ENCODE peak calls at places on chromosome 1, in eight cellular contexts. A is substantia nigra; U is dermis microvascular lymphatic vessel endothelial cell; J is right atrium auricular region; N is activated naive CD4-positive, alpha-beta T cell treated with anti-CD3 and anti-CD28 coated beads for 36 hours; E is HT1080; Q is HEK293T; M is psoas muscle. R is an unnamed sample.

GRCh38 chr1:25460020-25460419 is 29.3 kb downstream of the MACO1 start:
- DNase-seq in N (no peak), A (no peak), E (no peak), J (no peak), U (no peak), M (no peak), Q (no peak), R (no peak)

GRCh38 chr1:74205236-74205635 is 7.2 kb downstream of the FPGT start:
- DNase-seq in J (no peak), N (no peak), U (no peak), E (no peak), M (no peak), A (no peak), Q (no peak), R (no peak)

GRCh38 chr1:87325982-87326738 is 2.5 kb upstream of the LMO4 start:
- DNase-seq in N (peak), J (no peak), M (no peak), A (no peak), U (peak), Q (peak), E (peak), R (peak)

GRCh38 chr1:10540277-10541005 is 65.7 kb downstream of the PEX14 start:
- DNase-seq in Q (no peak), N (no peak), U (no peak), A (no peak), E (no peak), M (no peak), J (no peak), R (no peak)

GRCh38 chr1:85481688-85482087 is 16.7 kb upstream of the DDAH1 start:
- DNase-seq in N (no peak), A (no peak), J (no peak), E (no peak), Q (no peak), U (no peak), M (no peak), R (no peak)

GRCh38 chr1:182841368-182841988 is 2.3 kb downstream of the DHX9 start:
- DNase-seq in Q (no peak), A (no peak), J (no peak), E (peak), U (no peak), N (no peak), M (no peak), R (no peak)

GRCh38 chr1:53560572-53561487 is 101.6 kb downstream of the DMRTB1 start:
- DNase-seq in E (no peak), N (peak), M (no peak), U (no peak), Q (no peak), A (no peak), J (no peak), R (no peak)

GRCh38 chr1:207872655-207873054 is 38.3 kb downstream of the CD34 start:
- DNase-seq in M (no peak), E (no peak), N (no peak), Q (no peak), U (no peak), J (no peak), A (no peak), R (no peak)

GRCh38 chr1:241612533-241613505 is 27.4 kb downstream of the CHML start:
- DNase-seq in E (peak), Q (no peak), A (no peak), U (no peak), J (no peak), M (no peak), N (no peak), R (no peak)

GRCh38 chr1:31417148-31417547 is 4.1 kb downstream of the SERINC2 start:
- DNase-seq in M (no peak), E (no peak), N (no peak), Q (no peak), J (no peak), A (no peak), U (no peak), R (no peak)

GRCh38 chr1:214102907-214103306 is 115.1 kb downstream of the PROX1 start:
- DNase-seq in E (peak), Q (no peak), M (no peak), A (no peak), N (no peak), U (no peak), J (no peak), R (no peak)

GRCh38 chr1:7922301-7922700 is 18.3 kb downstream of the TNFRSF9 start:
- DNase-seq in Q (no peak), N (no peak), E (peak), U (no peak), A (no peak), M (no peak), J (no peak), R (no peak)

GRCh38 chr1:30102605-30103004 is 620.8 kb downstream of the MATN1 start:
- DNase-seq in U (no peak), M (no peak), J (no peak), A (no peak), N (no peak), Q (no peak), E (no peak), R (no peak)

GRCh38 chr1:166905930-166906329 is 29.9 kb upstream of the TADA1 start:
- DNase-seq in Q (no peak), A (no peak), M (no peak), J (no peak), E (peak), N (no peak), U (no peak), R (peak)

R was measured in activated CD4-positive, alpha-beta T cell treated with anti-CD3 and anti-CD28 coated beads, Interleukin-2, amount 10 ng/mL, durations not matched to agents 24 days and 14 days.